ENCODE peak calls at places on chromosomes 1 and 21, in five cellular contexts. L, D, W, F and E are unnamed samples.

GRCh38 chr21:44552681-44553080 is 1.4 kb upstream of the KRTAP10-2 start:
- DNase-seq in L (peak; percentile 1), D (no peak), W (no peak), F (no peak), E (no peak)

GRCh38 chr21:32687946-32688345 is 39.9 kb downstream of the SYNJ1 start:
- DNase-seq in L (no peak), D (no peak), W (no peak), F (no peak), E (no peak)

GRCh38 chr1:241250465-241250864 is 106.5 kb downstream of the RGS7 start:
- DNase-seq in L (no peak), D (no peak), W (peak; percentile 8), F (no peak), E (no peak)

GRCh38 chr1:48960304-48960703 is 183.6 kb upstream of the BEND5 start:
- DNase-seq in L (no peak), D (no peak), W (no peak), F (no peak), E (no peak)

GRCh38 chr1:86487131-86487804 is 18.5 kb downstream of the CLCA1 start:
- DNase-seq in L (no peak), D (peak; percentile 71), W (no peak), F (peak; percentile 75), E (no peak)

GRCh38 chr21:38646213-38646837 is 148.0 kb upstream of the ERG start:
- DNase-seq in L (no peak), D (peak; percentile 87), W (no peak), F (no peak), E (no peak)

GRCh38 chr1:195664628-195665027 is 943.6 kb downstream of the KCNT2 start:
- DNase-seq in L (no peak), D (peak; percentile 31), W (peak; percentile 19), F (peak; percentile 42), E (no peak)

GRCh38 chr21:44761011-44761729 is 40.5 kb downstream of the UBE2G2 start:
- DNase-seq in L (no peak), D (no peak), W (peak; percentile 47), F (no peak), E (no peak)

GRCh38 chr1:109290998-109291397 is 8.1 kb upstream of the PSRC1 start:
- DNase-seq in L (no peak), D (no peak), W (no peak), F (no peak), E (no peak)

GRCh38 chr1:181354865-181355264 is 128.5 kb upstream of the CACNA1E start:
- DNase-seq in L (no peak), D (no peak), W (no peak), F (no peak), E (no peak)

GRCh38 chr1:93735722-93736121 is 54.1 kb upstream of the BCAR3 start:
- DNase-seq in L (no peak), D (peak; percentile 93), W (no peak), F (peak; percentile 86), E (no peak)

GRCh38 chr1:113307771-113308451 is 82.4 kb upstream of the MAGI3 start:
- DNase-seq in L (no peak), D (peak; percentile 26), W (no peak), F (peak; percentile 41), E (no peak)

GRCh38 chr1:227318852-227319607 is 738 bp upstream of the CDC42BPA start:
- DNase-seq in L (peak; percentile 40), D (peak; percentile 52), W (peak; percentile 61), F (peak; percentile 50), E (no peak)

GRCh38 chr1:115282825-115283224 is 55.2 kb downstream of the NGF start:
- DNase-seq in L (no peak), D (no peak), W (no peak), F (peak; percentile 45), E (no peak)

DNA sequence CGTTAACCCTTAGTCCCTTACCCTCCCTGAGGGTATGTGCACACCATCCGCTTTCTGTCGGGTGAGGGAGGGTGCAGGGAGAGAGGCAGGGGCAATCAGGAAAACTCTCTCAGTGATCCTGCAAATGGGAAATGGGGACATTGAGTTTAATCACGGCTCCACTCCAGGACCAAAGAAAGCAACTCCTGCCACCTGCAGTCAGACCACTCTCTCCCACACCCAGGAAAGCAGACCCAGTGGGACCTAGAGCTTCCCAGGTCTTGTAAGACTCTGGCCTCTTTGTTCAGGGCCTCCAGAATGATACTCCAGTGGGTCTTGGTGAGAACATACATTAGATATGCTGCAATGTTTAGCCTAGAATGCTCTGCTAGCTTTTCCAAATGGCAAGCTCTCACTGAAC is 71.5 kb downstream of the GNG12 start:
- DNase-seq in L (no peak), D (no peak), W (no peak), F (no peak), E (no peak)
- TF ChIP-seq CTCF in L (no peak), D (no peak), W (no peak), F (peak; percentile 6), E (no peak)

GRCh38 chr1:13829152-13829769 is 129.3 kb downstream of the PRDM2 start:
- DNase-seq in L (no peak), D (no peak), W (peak; percentile 19), F (no peak), E (no peak)
- TF ChIP-seq CTCF in L (no peak), D (no peak), W (no peak), F (no peak), E (no peak)

GRCh38 chr21:45994738-45995685 is 13.4 kb downstream of the COL6A1 start:
- DNase-seq in L (peak; percentile 2), D (no peak), W (no peak), F (no peak), E (peak; percentile 27)
- TF ChIP-seq CTCF in L (no peak), D (no peak), W (no peak), F (no peak), E (no peak)

GRCh38 chr1:96845464-96845863 is 123.9 kb downstream of the PTBP2 start:
- DNase-seq in L (peak; percentile 51), D (no peak), W (peak; percentile 25), F (peak; percentile 41), E (no peak)

GRCh38 chr1:96843601-96844000 is 122.0 kb downstream of the PTBP2 start:
- DNase-seq in L (no peak), D (no peak), W (no peak), F (no peak), E (no peak)

GRCh38 chr1:96840396-96840795 is 118.8 kb downstream of the PTBP2 start:
- DNase-seq in L (no peak), D (no peak), W (no peak), F (no peak), E (no peak)

GRCh38 chr1:96843196-96843595 is 121.6 kb downstream of the PTBP2 start:
- DNase-seq in L (no peak), D (peak; percentile 25), W (no peak), F (peak; percentile 90), E (no peak)

GRCh38 chr1:96842215-96842614 is 120.6 kb downstream of the PTBP2 start:
- DNase-seq in L (no peak), D (no peak), W (no peak), F (peak; percentile 70), E (no peak)
- TF ChIP-seq CTCF in L (no peak), D (no peak), W (no peak), F (peak; percentile 75), E (no peak)

GRCh38 chr1:63674238-63674864 is 81.1 kb downstream of the PGM1 start:
- DNase-seq in L (peak; percentile 66), D (peak; percentile 92), W (peak; percentile 89), F (peak; percentile 97), E (no peak)
- TF ChIP-seq CTCF in L (no peak), D (peak; percentile 96), W (peak; percentile 69), F (peak; percentile 95), E (peak; percentile 54)

GRCh38 chr1:53592521-53592982 is 133.4 kb downstream of the DMRTB1 start:
- DNase-seq in L (no peak), D (peak; percentile 69), W (peak; percentile 47), F (peak; percentile 91), E (no peak)
- TF ChIP-seq CTCF in L (no peak), D (no peak), W (peak; percentile 40), F (peak; percentile 19), E (no peak)

GRCh38 chr1:12001249-12001917 is 17.9 kb upstream of the MIIP start:
- DNase-seq in L (peak; percentile 57), D (no peak), W (no peak), F (peak; percentile 82), E (no peak)
- TF ChIP-seq CTCF in L (peak; percentile 53), D (peak; percentile 41), W (peak; percentile 10), F (peak; percentile 77), E (peak; percentile 52)

GRCh38 chr1:165124772-165125171 is 231.7 kb downstream of the LMX1A start:
- DNase-seq in L (no peak), D (no peak), W (no peak), F (no peak), E (no peak)

GRCh38 chr1:165134431-165134830 is 222.1 kb downstream of the LMX1A start:
- DNase-seq in L (no peak), D (no peak), W (no peak), F (no peak), E (no peak)

DNA sequence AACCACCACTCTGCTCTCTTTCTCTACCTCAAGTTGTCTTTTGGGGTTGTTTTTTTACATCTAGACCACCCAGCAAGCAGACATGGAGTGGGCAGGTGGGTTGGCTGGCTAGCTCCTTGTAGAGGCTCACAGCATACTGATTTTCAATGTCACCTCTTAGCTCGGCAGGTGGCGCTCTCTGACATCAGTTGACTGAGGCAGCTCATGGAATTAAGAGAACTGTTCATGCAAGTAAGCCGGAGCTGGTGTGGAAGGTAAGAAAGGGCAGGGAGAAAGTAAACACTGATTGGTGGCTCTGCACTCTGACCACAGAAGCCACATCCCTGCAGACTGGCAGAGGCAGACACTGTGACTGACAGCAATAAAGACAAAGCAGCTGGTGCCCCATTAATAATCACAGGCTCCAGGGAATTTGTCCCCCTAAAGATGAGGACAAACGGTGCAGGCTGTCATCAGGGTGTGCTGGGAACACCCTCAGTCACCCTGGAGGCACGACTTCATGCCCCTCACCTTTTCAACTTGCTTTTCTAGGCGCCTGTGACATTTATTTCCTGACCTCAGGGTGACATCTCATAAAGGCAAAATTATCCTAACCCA is 226.8 kb downstream of the LMX1A start:
- DNase-seq in L (peak; percentile 84), D (no peak), W (peak; percentile 81), F (peak; percentile 62), E (peak; percentile 81)
- TF ChIP-seq CTCF in L (peak; percentile 57), D (peak; percentile 21), W (peak; percentile 65), F (peak; percentile 67), E (peak; percentile 99)

GRCh38 chr1:185017966-185018365 is 27.4 kb upstream of the RNF2 start:
- DNase-seq in L (no peak), D (no peak), W (no peak), F (no peak), E (no peak)
- TF ChIP-seq CTCF in L (no peak), D (no peak), W (no peak), F (no peak), E (no peak)